ENCODE peak calls at places on chromosomes 4 and X, in eight cellular contexts. C is lower lobe of right lung; U is tibial artery; F is HFF-Myc; G is omental fat pad; L is CD4-positive, alpha-beta T cell; P is endothelial cell; I is dorsolateral prefrontal cortex. B is an unnamed sample.
A peak's percentile ranks its signal among the peaks of the same experiment; 100 is the strongest.

GRCh38 chr4:1081689-1082040 is 31.7 kb downstream of the RNF212 start:
- DNase-seq in C (no peak), U (no peak), F (no peak), G (no peak), L (no peak), P (no peak), I (no peak), B (no peak)

GRCh38 chrX:97057349-97057909 is 173.7 kb downstream of the RPA4 start:
- DNase-seq in C (no peak), U (no peak), F (no peak), G (no peak), L (no peak), P (no peak), I (no peak), B (no peak)

GRCh38 chr4:144574004-144574403 is 72.0 kb upstream of the HHIP start:
- DNase-seq in C (no peak), U (no peak), F (no peak), G (no peak), L (no peak), P (no peak), I (no peak), B (no peak)

GRCh38 chr4:6562931-6563901 is 11.8 kb upstream of the MAN2B2 start:
- DNase-seq in C (no peak), U (no peak), F (no peak), G (no peak), L (no peak), P (no peak), I (no peak), B (no peak)

GRCh38 chrX:1598876-1599790 is 7.7 kb downstream of the AKAP17A start:
- DNase-seq in C (peak; percentile 38), U (no peak), F (no peak), G (no peak), L (no peak), P (no peak), I (peak; percentile 18), B (no peak)

GRCh38 chr4:119025440-119025839 is 110.2 kb upstream of the MYOZ2 start:
- DNase-seq in C (peak; percentile 73), U (peak; percentile 58), F (no peak), G (peak; percentile 75), L (no peak), P (no peak), I (no peak), B (no peak)

GRCh38 chr4:145177511-145177905 is 2.9 kb downstream of the OTUD4 start:
- DNase-seq in C (no peak), U (no peak), F (no peak), G (no peak), L (no peak), P (no peak), I (no peak), B (no peak)

GRCh38 chrX:27590044-27590443 is at the start of gene DCAF8L2:
- DNase-seq in C (no peak), U (no peak), F (no peak), G (no peak), L (no peak), P (no peak), I (no peak), B (no peak)

GRCh38 chrX:110002300-110003166 is at the start of gene TMEM164:
- DNase-seq in C (peak; percentile 89), U (peak; percentile 83), F (peak; percentile 30), G (peak; percentile 30), L (peak; percentile 64), P (peak; percentile 61), I (peak; percentile 60), B (peak; percentile 70)

GRCh38 chr4:143773998-143774898 is 73.8 kb upstream of the FREM3 start:
- DNase-seq in C (peak; percentile 49), U (peak; percentile 27), F (peak; percentile 38), G (peak; percentile 23), L (no peak), P (peak; percentile 45), I (no peak), B (peak; percentile 15)

GRCh38 chr4:30948653-30949052 is 228.5 kb downstream of the PCDH7 start:
- DNase-seq in C (no peak), U (no peak), F (no peak), G (no peak), L (no peak), P (no peak), I (no peak), B (no peak)

GRCh38 chr4:4284827-4285618 is 4.9 kb downstream of the LYAR start:
- DNase-seq in C (no peak), U (no peak), F (peak; percentile 14), G (no peak), L (no peak), P (no peak), I (no peak), B (no peak)

GRCh38 chrX:51860679-51861078 is 32.7 kb upstream of the MAGED1 start:
- DNase-seq in C (no peak), U (no peak), F (peak; percentile 1), G (no peak), L (no peak), P (peak; percentile 7), I (no peak), B (no peak)

GRCh38 chr4:27005512-27006246 is 145.0 kb downstream of the STIM2 start:
- DNase-seq in C (no peak), U (no peak), F (no peak), G (no peak), L (no peak), P (no peak), I (no peak), B (no peak)

DNA sequence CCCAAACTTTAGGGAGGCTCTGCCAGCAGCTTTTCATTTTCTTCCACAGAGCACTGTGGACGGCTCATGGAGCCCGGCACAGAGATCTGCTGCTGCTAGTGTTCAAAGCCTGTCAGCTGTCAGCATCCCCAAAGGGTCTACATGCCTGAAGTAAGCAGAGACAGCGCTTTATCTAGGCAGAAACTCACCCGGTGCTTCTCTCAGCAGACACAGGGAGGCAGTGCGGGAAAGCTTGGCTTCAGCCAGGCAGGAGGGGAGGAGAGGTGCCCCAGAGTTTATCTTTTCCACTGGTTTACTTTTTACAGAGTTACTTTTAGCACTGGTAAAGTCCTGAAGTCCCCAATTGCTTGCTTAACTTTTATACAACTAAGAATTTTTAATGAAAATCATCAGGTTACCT is 339.3 kb downstream of the NKX6-1 start:
- DNase-seq in C (no peak), U (no peak), F (no peak), G (no peak), L (no peak), P (peak; percentile 43), I (no peak), B (no peak)
- TF ChIP-seq CTCF in C (no peak), U (no peak), F (peak; percentile 6), G (no peak), L (no peak), P (no peak), I (no peak), B (peak; percentile 52)

DNA sequence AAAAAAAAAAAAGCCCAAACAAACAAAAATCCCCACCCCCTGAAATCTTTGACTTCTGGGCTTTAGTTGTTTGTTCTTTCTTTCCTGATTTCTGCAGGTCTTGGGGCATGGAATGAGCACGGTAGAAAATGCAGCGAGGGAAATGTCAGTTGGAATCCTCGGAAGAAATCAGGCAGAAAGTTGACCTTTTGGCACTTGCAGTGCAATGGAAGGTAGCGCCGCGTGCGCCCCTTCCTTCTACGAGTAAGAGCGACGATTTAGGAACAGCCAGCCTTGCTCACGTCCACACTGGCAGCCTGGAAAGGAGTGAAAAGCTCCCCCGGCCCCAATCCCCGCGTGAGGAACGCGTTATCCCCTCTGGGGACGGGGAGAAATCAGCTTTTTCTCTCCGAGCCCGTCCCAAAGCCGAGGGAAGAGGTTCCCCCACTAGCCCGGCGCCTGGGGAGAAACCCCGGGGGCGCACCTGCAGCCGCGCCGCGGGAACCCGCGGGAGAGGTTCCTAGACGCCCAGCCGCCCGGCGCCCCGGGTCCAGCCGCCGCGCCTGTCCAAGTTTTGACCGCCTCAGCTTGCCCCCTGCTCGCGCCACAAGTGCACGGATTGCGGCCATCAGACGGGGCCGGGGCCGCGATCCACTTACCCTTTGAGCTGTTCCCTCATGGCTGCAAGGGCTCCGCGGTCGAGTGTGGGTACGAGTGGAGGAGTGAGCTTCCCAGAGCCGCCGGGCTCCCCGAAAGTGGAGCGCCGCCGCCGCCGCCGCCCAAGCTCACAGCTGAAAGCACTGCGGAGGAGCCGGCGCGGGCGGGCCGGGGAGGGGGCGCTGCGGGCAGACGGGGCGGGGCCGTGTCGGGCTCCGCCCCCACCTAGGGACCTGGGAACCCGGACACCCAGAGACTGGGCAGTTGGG is 194.6 kb upstream of the FTHL17 start:
- DNase-seq in C (peak; percentile 66), U (peak; percentile 21), F (no peak), G (no peak), L (no peak), P (peak; percentile 35), I (no peak), B (peak; percentile 27)
- TF ChIP-seq CTCF in C (no peak), U (no peak), F (no peak), G (no peak), L (no peak), P (no peak), I (no peak), B (no peak)

DNA sequence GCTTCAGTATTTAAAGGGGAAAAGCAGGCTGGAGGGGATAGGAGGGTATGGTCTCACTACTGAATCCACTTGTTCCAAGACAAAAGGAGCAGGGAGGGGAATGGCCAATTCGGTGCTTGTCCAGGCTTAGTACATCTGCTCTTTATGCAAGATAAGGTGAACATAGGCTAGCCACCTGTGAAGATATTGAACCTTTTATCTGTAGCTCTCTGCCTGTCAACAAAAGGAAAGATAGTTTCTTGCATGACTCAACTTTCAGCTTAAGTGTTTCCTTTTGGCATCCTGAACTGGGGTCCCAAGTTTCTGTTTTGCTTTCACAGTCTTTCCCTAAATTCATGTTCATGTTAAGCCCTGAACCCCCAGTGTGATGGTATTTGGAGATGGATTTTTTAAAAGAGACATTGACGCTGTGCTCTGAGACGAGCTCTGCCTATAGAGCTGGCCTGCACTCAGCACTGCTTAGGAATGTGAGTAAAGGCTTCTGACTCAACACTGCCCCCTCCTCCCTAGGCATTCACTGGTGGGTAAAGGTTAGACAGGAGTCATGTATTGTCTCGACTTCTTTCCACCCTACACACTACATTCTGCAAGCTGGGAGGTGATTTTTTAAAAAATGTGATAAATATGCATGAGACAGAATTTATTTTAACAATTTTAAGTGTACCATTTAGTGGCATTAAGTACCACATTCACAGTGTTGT is 28.2 kb downstream of the FAM149A start:
- DNase-seq in C (no peak), U (no peak), F (no peak), G (no peak), L (no peak), P (peak; percentile 47), I (no peak), B (no peak)
- TF ChIP-seq CTCF in C (peak; percentile 21), U (no peak), F (no peak), G (no peak), L (peak; percentile 18), P (no peak), I (no peak), B (peak; percentile 59)

GRCh38 chrX:154380787-154381186 is 1.7 kb downstream of the EMD start:
- DNase-seq in C (no peak), U (no peak), F (no peak), G (no peak), L (no peak), P (no peak), I (no peak), B (no peak)

GRCh38 chrX:154382483-154383069 is 3.5 kb downstream of the EMD start:
- DNase-seq in C (no peak), U (no peak), F (no peak), G (no peak), L (no peak), P (no peak), I (no peak), B (no peak)

GRCh38 chrX:154383359-154384283 is 4.5 kb downstream of the EMD start:
- DNase-seq in C (no peak), U (no peak), F (no peak), G (no peak), L (no peak), P (no peak), I (no peak), B (no peak)

GRCh38 chrX:154381271-154381670 is 2.2 kb downstream of the EMD start:
- DNase-seq in C (no peak), U (no peak), F (no peak), G (no peak), L (no peak), P (no peak), I (no peak), B (no peak)

GRCh38 chrX:154384284-154384892 is 5.3 kb downstream of the EMD start:
- DNase-seq in C (no peak), U (no peak), F (no peak), G (no peak), L (no peak), P (no peak), I (no peak), B (no peak)
- TF ChIP-seq CTCF in C (peak; percentile 25), U (no peak), F (no peak), G (no peak), L (no peak), P (no peak), I (peak; percentile 17), B (peak; percentile 41)